ENCODE peak calls at places on chromosomes 7 and 10, in ten cellular contexts. A is colonic mucosa, M is endodermal cell, H is SK-N-SH, V is adipocyte, R is GM23248, G is MM.1S, C is IMR-90, U is HCT116, D is fibroblast of lung. K is an unnamed sample.
A peak's percentile ranks its signal among the peaks of the same experiment; 100 is the strongest.

GRCh38 chr10:58456180-58456579 is 56.5 kb upstream of the BICC1 start:
- DNase-seq in A (no peak), M (no peak), H (no peak), V (no peak), R (no peak), G (no peak), C (no peak), U (no peak), D (no peak), K (no peak)

GRCh38 chr7:44185729-44186128 is 3.5 kb downstream of the GCK start:
- DNase-seq in A (no peak), M (no peak), H (no peak), V (no peak), R (no peak), G (no peak), C (no peak), U (no peak), D (no peak), K (no peak)

GRCh38 chr7:99780588-99780987 is 3.4 kb downstream of the CYP3A4 start:
- DNase-seq in A (no peak), M (no peak), H (no peak), V (no peak), R (no peak), G (no peak), C (no peak), U (no peak), D (no peak), K (no peak)

GRCh38 chr7:21572331-21572730 is 29.5 kb downstream of the DNAH11 start:
- DNase-seq in A (no peak), M (no peak), H (no peak), V (no peak), R (no peak), G (no peak), C (no peak), U (no peak), D (no peak), K (no peak)

GRCh38 chr10:80174641-80175395 is 30.5 kb downstream of the ANXA11 start:
- DNase-seq in A (no peak), M (no peak), H (no peak), V (no peak), R (no peak), G (no peak), C (no peak), U (no peak), D (no peak), K (no peak)

GRCh38 chr10:116886772-116887171 is 37.5 kb downstream of the ENO4 start:
- DNase-seq in A (no peak), M (peak; percentile 79), H (no peak), V (no peak), R (no peak), G (no peak), C (no peak), U (no peak), D (no peak), K (no peak)

GRCh38 chr7:27108390-27109127 is 6.1 kb upstream of the HOXA2 start:
- DNase-seq in A (peak; percentile 68), M (peak; percentile 87), H (no peak), V (no peak), R (peak; percentile 17), G (no peak), C (peak; percentile 88), U (no peak), D (peak; percentile 88), K (no peak)

GRCh38 chr7:157080111-157080730 is 58.5 kb upstream of the UBE3C start:
- DNase-seq in A (no peak), M (no peak), H (no peak), V (no peak), R (peak; percentile 32), G (no peak), C (peak; percentile 18), U (peak; percentile 18), D (no peak), K (no peak)

GRCh38 chr7:54743580-54743979 is 15.4 kb downstream of the SEC61G start:
- DNase-seq in A (no peak), M (no peak), H (no peak), V (peak; percentile 24), R (no peak), G (peak; percentile 19), C (peak; percentile 24), U (no peak), D (no peak), K (no peak)

GRCh38 chr7:39099146-39099545 is 121.4 kb downstream of the POU6F2 start:
- DNase-seq in A (no peak), M (no peak), H (no peak), V (no peak), R (no peak), G (no peak), C (no peak), U (no peak), D (no peak), K (no peak)

GRCh38 chr7:19747740-19748339 is 25.6 kb downstream of the TMEM196 start:
- DNase-seq in A (no peak), M (no peak), H (peak; percentile 47), V (peak; percentile 67), R (peak; percentile 59), G (peak; percentile 53), C (peak; percentile 22), U (peak; percentile 49), D (peak; percentile 39), K (peak; percentile 37)

GRCh38 chr10:92149261-92149660 is 141.6 kb downstream of the CPEB3 start:
- DNase-seq in A (no peak), M (no peak), H (no peak), V (no peak), R (no peak), G (no peak), C (no peak), U (no peak), D (no peak), K (no peak)

GRCh38 chr7:91089382-91089963 is 174.8 kb upstream of the FZD1 start:
- DNase-seq in A (no peak), M (no peak), H (peak; percentile 34), V (peak; percentile 82), R (peak; percentile 71), G (peak; percentile 13), C (peak; percentile 48), U (peak; percentile 26), D (peak; percentile 30), K (no peak)
- H3K9ac ChIP-seq in A (no peak overlapping the region), M (no peak overlapping the region), H (no peak overlapping the region), V (peak overlapping the region; percentile 60), R (peak overlapping the region; percentile 48), G (no peak overlapping the region), C (peak overlapping the region; percentile 86), U (no peak overlapping the region), D (no peak overlapping the region), K (peak overlapping the region; percentile 38)

GRCh38 chr7:12690041-12690878 is 2.8 kb downstream of the ARL4A start:
- DNase-seq in A (no peak), M (no peak), H (no peak), V (no peak), R (no peak), G (no peak), C (no peak), U (no peak), D (no peak), K (no peak)
- H3K9ac ChIP-seq in A (no peak overlapping the region), M (peak overlapping the region; percentile 2), H (no peak overlapping the region), V (peak overlapping the region; percentile 26), R (no peak overlapping the region), G (no peak overlapping the region), C (no peak overlapping the region), U (no peak overlapping the region), D (no peak overlapping the region), K (no peak overlapping the region)

DNA sequence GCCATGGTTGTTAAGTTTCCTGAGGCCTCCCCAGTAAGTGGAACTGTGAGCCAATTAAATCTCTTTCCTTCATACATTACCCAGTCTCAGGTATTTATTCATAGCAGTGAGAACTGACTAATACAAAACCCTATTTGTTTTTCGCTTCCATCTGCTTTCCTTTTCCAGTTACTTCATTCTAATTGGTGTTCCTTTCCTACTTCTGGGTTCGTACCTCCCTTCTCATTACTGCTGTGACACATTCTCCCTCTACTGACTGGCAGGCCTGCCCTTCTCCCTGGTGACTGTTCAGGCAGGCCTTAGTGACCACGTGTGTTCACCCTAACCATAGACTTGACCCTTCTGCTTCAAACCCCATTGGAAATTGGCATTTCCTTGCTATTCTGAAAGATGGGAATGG is 37.7 kb downstream of the MTURN start:
- DNase-seq in A (no peak), M (no peak), H (no peak), V (no peak), R (peak; percentile 57), G (no peak), C (no peak), U (no peak), D (no peak), K (no peak)
- H3K9ac ChIP-seq in A (no peak overlapping the region), M (no peak overlapping the region), H (no peak overlapping the region), V (no peak overlapping the region), R (peak overlapping the region; percentile 27), G (no peak overlapping the region), C (no peak overlapping the region), U (no peak overlapping the region), D (no peak overlapping the region), K (no peak overlapping the region)

GRCh38 chr10:113982745-113983144 is 60.9 kb upstream of the ADRB1 start:
- DNase-seq in A (no peak), M (no peak), H (no peak), V (no peak), R (no peak), G (peak; percentile 92), C (no peak), U (no peak), D (no peak), K (no peak)

GRCh38 chr10:113980408-113981087 is 63.1 kb upstream of the ADRB1 start:
- DNase-seq in A (no peak), M (peak; percentile 65), H (no peak), V (no peak), R (no peak), G (no peak), C (no peak), U (no peak), D (no peak), K (no peak)

GRCh38 chr10:113983552-113983951 is 60.1 kb upstream of the ADRB1 start:
- DNase-seq in A (no peak), M (no peak), H (no peak), V (no peak), R (no peak), G (peak; percentile 58), C (no peak), U (no peak), D (no peak), K (no peak)

GRCh38 chr10:113979378-113979777 is 64.3 kb upstream of the ADRB1 start:
- DNase-seq in A (no peak), M (no peak), H (no peak), V (no peak), R (no peak), G (no peak), C (no peak), U (no peak), D (no peak), K (no peak)

DNA sequence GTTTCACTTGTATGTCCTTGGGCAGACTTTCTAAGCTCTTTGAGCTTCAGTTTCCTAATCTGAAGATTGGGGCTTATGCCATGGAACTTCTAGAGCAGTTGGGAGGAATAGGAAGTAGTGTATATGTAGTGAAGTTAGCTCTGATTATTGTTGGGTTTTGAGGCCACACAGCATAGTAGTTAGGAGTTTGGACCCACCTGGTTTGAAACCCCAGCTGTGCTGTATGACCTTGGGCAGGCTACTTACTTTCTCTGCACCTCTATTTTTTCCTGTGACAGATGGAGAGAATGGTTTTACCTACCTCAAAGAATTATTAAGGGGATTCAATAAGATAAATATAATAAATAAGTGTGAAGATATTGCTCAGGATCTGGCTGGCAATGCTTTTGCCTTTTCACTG is 61.4 kb upstream of the ADRB1 start:
- DNase-seq in A (no peak), M (no peak), H (no peak), V (no peak), R (no peak), G (no peak), C (no peak), U (no peak), D (no peak), K (no peak)
- H3K9ac ChIP-seq in A (no peak overlapping the region), M (no peak overlapping the region), H (no peak overlapping the region), V (no peak overlapping the region), R (no peak overlapping the region), G (peak overlapping the region; percentile 42), C (no peak overlapping the region), U (no peak overlapping the region), D (no peak overlapping the region), K (peak overlapping the region; percentile 20)

K was measured in SK-N-MC.